ENCODE peak calls at places on chromosomes 4 and X, in seven cellular contexts. P is H9, K is neuronal stem cell, D is IMR-90, G is mesenchymal stem cell, R is mesendoderm, B is H1. L is an unnamed sample.

GRCh38 chr4:25310066-25310824 is 2.3 kb upstream of the ZCCHC4 start:
- DNase-seq in R (no peak), D (no peak), G (no peak), K (no peak), B (no peak), P (no peak), L (no peak)

GRCh38 chr4:69828828-69829227 is 31.1 kb downstream of the SULT1E1 start:
- DNase-seq in G (no peak), P (no peak), K (no peak), D (no peak), R (no peak), B (no peak), L (no peak)

GRCh38 chrX:21528076-21528475 is 130.1 kb downstream of the KLHL34 start:
- DNase-seq in P (no peak), B (no peak), K (no peak), R (no peak), D (peak; percentile 14), G (peak; percentile 24), L (no peak)

GRCh38 chr4:38034986-38035882 is 75.0 kb downstream of the PTTG2 start:
- DNase-seq in K (peak; percentile 40), G (peak; percentile 67), B (no peak), R (peak; percentile 69), D (peak; percentile 70), P (no peak), L (peak; percentile 88)

GRCh38 chr4:147596976-147597375 is 20.2 kb upstream of the TMEM184C start:
- DNase-seq in R (no peak), B (no peak), P (no peak), K (no peak), G (peak; percentile 68), D (peak; percentile 93), L (no peak)

GRCh38 chr4:14176613-14177012 is 549.1 kb upstream of the BOD1L1 start:
- DNase-seq in B (no peak), R (no peak), P (no peak), G (no peak), K (no peak), D (peak; percentile 49), L (no peak)

GRCh38 chrX:151082077-151082948 is 94.1 kb upstream of the GPR50 start:
- DNase-seq in P (peak; percentile 71), K (peak; percentile 55), G (peak; percentile 47), R (peak; percentile 61), D (peak; percentile 22), B (peak; percentile 81), L (peak; percentile 76)

GRCh38 chrX:72245461-72246089 is 6.7 kb upstream of the ERCC6L start:
- DNase-seq in K (no peak), D (peak; percentile 61), B (peak; percentile 80), P (peak; percentile 54), G (peak; percentile 51), R (peak; percentile 65), L (peak; percentile 45)

GRCh38 chrX:103376118-103376978 is at the start of gene BEX3:
- DNase-seq in P (peak; percentile 93), K (no peak), D (peak; percentile 59), B (peak; percentile 70), R (peak; percentile 91), G (peak; percentile 65), L (peak; percentile 31)

GRCh38 chrX:125131146-125131545 is 188.5 kb upstream of the TEX13C start:
- DNase-seq in R (peak; percentile 20), B (no peak), P (no peak), D (no peak), G (peak; percentile 6), K (no peak), L (no peak)

GRCh38 chrX:112967903-112968302 is 127.3 kb upstream of the AMOT start:
- DNase-seq in K (no peak), G (no peak), R (no peak), B (no peak), P (no peak), D (no peak), L (no peak)

GRCh38 chr4:182010876-182011275 is 232.3 kb upstream of the TENM3 start:
- DNase-seq in P (no peak), B (no peak), K (no peak), G (no peak), D (peak; percentile 68), R (no peak), L (peak; percentile 39)

GRCh38 chr4:153733751-153734448 is 25.9 kb downstream of the RNF175 start:
- DNase-seq in G (no peak), D (no peak), B (no peak), R (no peak), K (no peak), P (no peak), L (no peak)

GRCh38 chr4:145779319-145779801 is 99.4 kb downstream of the C4orf51 start:
- DNase-seq in B (no peak), D (no peak), K (no peak), R (peak; percentile 89), G (peak; percentile 41), P (no peak), L (peak; percentile 74)

GRCh38 chr4:9964884-9965283 is 56.4 kb downstream of the SLC2A9 start:
- DNase-seq in G (no peak), P (no peak), B (no peak), K (no peak), D (no peak), R (no peak), L (no peak)

GRCh38 chr4:165289429-165289785 is 38.1 kb upstream of the MSMO1 start:
- DNase-seq in B (no peak), D (no peak), P (no peak), K (no peak), R (no peak), G (peak; percentile 6), L (no peak)

GRCh38 chr4:165293061-165293460 is 34.4 kb upstream of the MSMO1 start:
- DNase-seq in B (no peak), R (peak; percentile 85), G (peak; percentile 33), D (no peak), K (peak; percentile 26), P (no peak), L (no peak)

GRCh38 chr4:165294907-165295306 is 32.6 kb upstream of the MSMO1 start:
- DNase-seq in P (no peak), K (no peak), G (no peak), B (no peak), D (no peak), R (no peak), L (no peak)

GRCh38 chr4:165297626-165298025 is 29.8 kb upstream of the MSMO1 start:
- DNase-seq in B (no peak), G (no peak), P (no peak), D (no peak), R (no peak), K (no peak), L (peak; percentile 61)

GRCh38 chr4:165293927-165294649 is 33.4 kb upstream of the MSMO1 start:
- DNase-seq in R (no peak), K (no peak), B (no peak), D (no peak), P (no peak), G (no peak), L (no peak)
- H3K4ac ChIP-seq in R (no peak overlapping the region), K (no peak overlapping the region), B (no peak overlapping the region), D (no peak overlapping the region), P (no peak overlapping the region), G (no peak overlapping the region), L (no peak overlapping the region)

GRCh38 chr4:77777135-77777777 is 41.9 kb downstream of the CNOT6L start:
- DNase-seq in D (peak; percentile 9), R (no peak), P (no peak), K (no peak), G (peak; percentile 24), B (no peak), L (no peak)
- H3K23ac ChIP-seq in D (no peak overlapping the region), R (no peak overlapping the region), P (no peak overlapping the region), K (no peak overlapping the region), G (no peak overlapping the region), B (no peak overlapping the region), L (no peak overlapping the region)

GRCh38 chr4:71382125-71382524 is 43.3 kb downstream of the SLC4A4 start:
- DNase-seq in B (no peak), P (no peak), K (no peak), G (no peak), D (no peak), R (no peak), L (no peak)

GRCh38 chr4:71379126-71379525 is 40.3 kb downstream of the SLC4A4 start:
- DNase-seq in R (no peak), B (no peak), D (no peak), G (no peak), P (no peak), K (no peak), L (no peak)

GRCh38 chr4:71382569-71383560 is 44.0 kb downstream of the SLC4A4 start:
- DNase-seq in B (no peak), G (no peak), K (no peak), R (no peak), D (peak; percentile 20), P (no peak), L (no peak)

GRCh38 chr4:71380721-71381120 is 41.9 kb downstream of the SLC4A4 start:
- DNase-seq in P (no peak), R (peak; percentile 24), G (peak; percentile 86), D (peak; percentile 79), B (no peak), K (no peak), L (no peak)

DNA sequence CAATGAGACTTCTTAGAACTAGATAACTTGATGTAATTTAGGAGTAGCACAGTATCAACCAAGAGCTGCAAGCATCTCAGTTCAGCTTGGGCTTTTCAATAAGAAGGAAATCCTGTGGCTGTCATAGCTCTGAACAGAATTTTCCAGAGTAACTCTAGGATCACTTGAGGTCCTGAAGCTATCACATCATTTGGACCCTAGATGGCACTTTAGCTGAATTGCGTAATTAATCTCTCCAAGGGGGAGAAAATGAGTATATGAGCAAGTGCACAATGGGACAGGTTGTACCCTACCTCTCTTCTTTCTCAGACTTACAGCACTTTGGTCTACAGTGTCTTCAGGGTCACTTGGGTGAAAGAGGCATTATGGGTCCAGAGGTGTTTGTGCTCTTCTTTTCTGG is 45.2 kb downstream of the SLC4A4 start:
- DNase-seq in P (no peak), B (no peak), K (no peak), G (no peak), R (no peak), D (no peak), L (no peak)
- H3K4ac ChIP-seq in P (no peak overlapping the region), B (no peak overlapping the region), K (no peak overlapping the region), G (no peak overlapping the region), R (no peak overlapping the region), D (no peak overlapping the region), L (no peak overlapping the region)

GRCh38 chrX:8832582-8833378 is 31.6 kb upstream of the FAM9A start:
- DNase-seq in G (no peak), P (no peak), D (no peak), B (no peak), R (no peak), K (no peak), L (no peak)
- H3K23ac ChIP-seq in G (no peak overlapping the region), P (no peak overlapping the region), D (no peak overlapping the region), B (no peak overlapping the region), R (no peak overlapping the region), K (no peak overlapping the region), L (no peak overlapping the region)

DNA sequence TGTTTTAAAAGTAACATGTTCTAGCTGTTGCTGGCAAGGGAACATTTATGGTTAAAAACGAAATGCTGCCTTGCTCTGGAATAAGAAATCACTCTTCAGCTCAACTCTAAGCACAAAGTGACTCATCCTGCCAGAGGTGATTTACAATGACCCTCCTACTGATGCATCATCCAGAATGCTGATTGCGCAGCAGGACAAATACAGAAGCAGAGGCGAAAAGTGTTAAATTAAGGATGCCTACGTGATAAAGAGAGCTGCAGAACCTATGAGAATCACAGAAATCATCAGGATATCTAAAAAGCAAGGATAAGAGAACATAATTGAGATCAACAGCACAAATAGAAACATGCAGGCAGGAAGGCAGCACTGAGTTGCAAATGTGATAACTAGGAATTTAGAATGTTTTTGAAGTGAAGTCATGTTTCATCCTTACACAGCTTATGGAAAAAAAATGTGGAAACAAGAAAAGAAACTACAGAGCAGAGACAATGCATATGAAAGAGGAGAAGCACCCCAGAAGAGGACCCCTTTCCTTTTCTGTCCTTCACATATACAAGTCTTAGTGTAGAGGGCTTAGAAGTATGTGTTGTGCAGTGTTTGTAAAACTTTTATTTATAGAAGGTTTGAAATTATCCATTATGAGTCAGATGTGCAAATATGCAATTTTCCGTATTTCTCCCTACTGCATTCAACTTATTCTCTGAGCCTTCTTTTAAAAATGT is 188.4 kb downstream of the SLC7A11 start:
- DNase-seq in K (no peak), D (peak; percentile 94), G (peak; percentile 95), B (no peak), P (no peak), R (peak; percentile 82), L (peak; percentile 88)
- H3K4ac ChIP-seq in K (no peak overlapping the region), D (peak overlapping the region; percentile 92), G (no peak overlapping the region), B (no peak overlapping the region), P (no peak overlapping the region), R (no peak overlapping the region), L (no peak overlapping the region)